ENCODE peak calls at places on chromosomes 12 and 14, in ten cellular contexts. I is GM03348, B is fibroblast of lung, M is CD14-positive monocyte, F is iris pigment epithelial cell, W is fibroblast of mammary gland, X is H7, V is lower leg skin, T is anterior cingulate cortex, S is HEK293T. Y is an unnamed sample.

GRCh38 chr12:58920102-58920955 is at the start of gene LRIG3:
- DNase-seq in X (peak), W (peak), S (peak), B (peak), I (peak), V (peak), F (peak), T (peak), M (no peak), Y (no peak)

GRCh38 chr12:42315108-42315507 is 10.8 kb downstream of the ZCRB1 start:
- DNase-seq in F (no peak), B (no peak), I (no peak), M (no peak), S (no peak), T (no peak), X (no peak), V (no peak), W (no peak), Y (no peak)

GRCh38 chr12:54201001-54201794 is 12.4 kb upstream of the SMUG1 start:
- DNase-seq in W (peak), T (peak), B (peak), F (peak), V (peak), S (peak), X (peak), M (peak), I (peak), Y (peak)

GRCh38 chr12:123085730-123086487 is 65.0 kb downstream of the PITPNM2 start:
- DNase-seq in F (peak), W (no peak), V (no peak), I (peak), S (no peak), B (peak), T (no peak), M (peak), X (no peak), Y (no peak)

GRCh38 chr12:54371328-54372112 is 7.2 kb upstream of the GPR84 start:
- DNase-seq in M (no peak), V (no peak), S (no peak), F (no peak), I (no peak), W (no peak), T (no peak), B (no peak), X (peak), Y (no peak)

GRCh38 chr14:74503256-74503972 is 9.8 kb downstream of the ISCA2 start:
- DNase-seq in I (no peak), X (no peak), M (peak), T (no peak), F (no peak), V (no peak), S (no peak), B (no peak), W (no peak), Y (no peak)

GRCh38 chr12:108511633-108512540 is 3.2 kb upstream of the FICD start:
- DNase-seq in B (peak), S (peak), M (peak), X (peak), V (peak), W (peak), F (peak), T (peak), I (peak), Y (peak)

GRCh38 chr12:10967409-10967808 is 19.3 kb downstream of the TAS2R50 start:
- DNase-seq in M (no peak), S (no peak), V (no peak), F (peak), X (no peak), W (peak), I (peak), B (peak), T (no peak), Y (no peak)

GRCh38 chr14:95575820-95576473 is 41.1 kb downstream of the GLRX5 start:
- DNase-seq in V (no peak), I (no peak), B (no peak), T (no peak), S (no peak), M (no peak), X (peak), W (no peak), F (no peak), Y (no peak)

GRCh38 chr12:55885113-55885512 is 42.4 kb upstream of the MMP19 start:
- DNase-seq in I (no peak), W (peak), B (no peak), T (no peak), S (no peak), X (no peak), M (no peak), F (no peak), V (no peak), Y (no peak)

GRCh38 chr12:22121224-22121623 is 75.2 kb downstream of the CMAS start:
- DNase-seq in T (no peak), F (no peak), V (no peak), S (no peak), X (peak), B (no peak), W (no peak), M (no peak), I (no peak), Y (no peak)

GRCh38 chr12:45509187-45509586 is 220.3 kb upstream of the ARID2 start:
- DNase-seq in T (no peak), I (no peak), S (no peak), F (no peak), W (no peak), X (no peak), V (no peak), B (no peak), M (peak), Y (no peak)

GRCh38 chr12:62335057-62335456 is 74.9 kb downstream of the USP15 start:
- DNase-seq in V (no peak), F (no peak), S (no peak), I (no peak), T (no peak), W (no peak), B (no peak), M (no peak), X (no peak), Y (no peak)

GRCh38 chr12:123859035-123859434 is 96.9 kb downstream of the DNAH10 start:
- DNase-seq in T (no peak), I (no peak), V (no peak), M (no peak), F (no peak), X (peak), B (no peak), S (no peak), W (no peak), Y (no peak)

GRCh38 chr14:102870994-102871831 is 51.2 kb upstream of the AMN start:
- DNase-seq in I (no peak), V (no peak), S (no peak), M (no peak), F (no peak), W (no peak), B (no peak), T (no peak), X (no peak), Y (no peak)

GRCh38 chr12:110403975-110404675 is 617 bp upstream of the ANAPC7 start:
- DNase-seq in V (peak), W (peak), S (peak), X (peak), I (peak), M (peak), T (peak), F (peak), B (peak), Y (peak)

GRCh38 chr12:12791756-12792346 is 6.4 kb downstream of the APOLD1 start:
- DNase-seq in S (no peak), B (peak), M (no peak), I (peak), V (no peak), X (no peak), F (no peak), W (peak), T (no peak), Y (no peak)

GRCh38 chr12:65740873-65741600 is 83.2 kb upstream of the HMGA2 start:
- DNase-seq in S (peak), W (peak), B (peak), V (peak), M (peak), T (peak), F (peak), X (peak), I (peak), Y (no peak)

GRCh38 chr12:78753058-78753457 is 111.5 kb upstream of the SYT1 start:
- DNase-seq in T (no peak), X (no peak), M (no peak), I (no peak), W (no peak), V (no peak), B (no peak), F (no peak), S (no peak), Y (no peak)

GRCh38 chr12:18468521-18469075 is 207.3 kb downstream of the PIK3C2G start:
- DNase-seq in S (no peak), M (no peak), I (peak), V (no peak), W (peak), B (peak), F (peak), T (no peak), X (no peak), Y (no peak)

GRCh38 chr12:126163984-126164383 is 1098.7 kb downstream of the AACS start:
- DNase-seq in T (no peak), F (no peak), I (no peak), M (no peak), B (no peak), X (no peak), V (no peak), S (no peak), W (no peak), Y (no peak)

GRCh38 chr14:55607386-55607785 is 27.4 kb downstream of the KTN1 start:
- DNase-seq in M (no peak), V (no peak), B (no peak), F (no peak), T (no peak), W (no peak), I (no peak), S (no peak), X (no peak), Y (no peak)

GRCh38 chr12:22333751-22334695 is 484 bp downstream of the ST8SIA1 start:
- DNase-seq in M (no peak), I (no peak), W (no peak), B (no peak), F (no peak), T (no peak), S (peak), X (peak), V (no peak), Y (no peak)

GRCh38 chr12:119343130-119343529 is 8.6 kb downstream of the CCDC60 start:
- DNase-seq in V (no peak), S (no peak), I (no peak), M (no peak), F (no peak), W (no peak), B (no peak), T (no peak), X (no peak), Y (no peak)

GRCh38 chr12:11652351-11653040 is 3.0 kb downstream of the ETV6 start:
- DNase-seq in W (peak), M (peak), V (peak), B (peak), F (peak), X (no peak), I (peak), T (peak), S (no peak), Y (no peak)

GRCh38 chr14:68291820-68292219 is 472.2 kb downstream of the RAD51B start:
- DNase-seq in V (no peak), B (no peak), I (no peak), W (no peak), M (no peak), S (peak), X (peak), T (no peak), F (no peak), Y (no peak)

GRCh38 chr14:32702571-32702970 is 236.1 kb upstream of the NPAS3 start:
- DNase-seq in S (no peak), B (peak), M (no peak), V (peak), X (peak), F (no peak), W (peak), I (peak), T (peak), Y (no peak)

GRCh38 chr12:50145439-50145838 is 21.7 kb downstream of the CERS5 start:
- DNase-seq in T (no peak), M (no peak), W (no peak), X (no peak), B (no peak), V (no peak), S (no peak), F (no peak), I (no peak), Y (no peak)

GRCh38 chr14:74038015-74038859 is 19.1 kb downstream of the BBOF1 start:
- DNase-seq in V (no peak), I (peak), M (no peak), B (peak), W (peak), F (peak), T (no peak), X (peak), S (peak), Y (no peak)